ENCODE peak calls at places on chromosomes 11 and 22, in nine cellular contexts. O is K562, S is esophagus muscularis mucosa, K is prostate gland, C is stomach, D is breast epithelium, U is GM12891, H is H1, I is transverse colon. Z is an unnamed sample.

GRCh38 chr11:42870480-42870879 is 441.3 kb upstream of the API5 start:
- DNase-seq in O (no peak), S (no peak), K (no peak), C (no peak), D (no peak), U (no peak), H (no peak), I (no peak), Z (no peak)

GRCh38 chr11:31657091-31657490 is 147.5 kb downstream of the ELP4 start:
- DNase-seq in O (no peak), S (no peak), K (no peak), C (no peak), D (no peak), U (no peak), H (no peak), I (no peak), Z (no peak)

GRCh38 chr22:39363751-39364484 is 14.1 kb downstream of the SYNGR1 start:
- DNase-seq in O (peak; percentile 44), S (no peak), K (no peak), C (no peak), D (no peak), U (no peak), H (no peak), I (no peak), Z (no peak)

GRCh38 chr11:118441770-118442169 is 5.5 kb downstream of the KMT2A start:
- DNase-seq in O (no peak), S (no peak), K (no peak), C (no peak), D (no peak), U (no peak), H (no peak), I (no peak), Z (no peak)

GRCh38 chr22:41625577-41625976 is 4.5 kb downstream of the XRCC6 start:
- DNase-seq in O (no peak), S (no peak), K (no peak), C (no peak), D (no peak), U (no peak), H (no peak), I (no peak), Z (no peak)

GRCh38 chr11:19953909-19954308 is 206.4 kb downstream of the DBX1 start:
- DNase-seq in O (peak; percentile 56), S (no peak), K (no peak), C (no peak), D (no peak), U (no peak), H (no peak), I (no peak), Z (no peak)

GRCh38 chr11:69520186-69520585 is 38.7 kb downstream of the LINC01488 start:
- DNase-seq in O (no peak), S (no peak), K (no peak), C (no peak), D (no peak), U (no peak), H (no peak), I (no peak), Z (no peak)

GRCh38 chr22:46053563-46054090 is 76.7 kb upstream of the WNT7B start:
- DNase-seq in O (no peak), S (no peak), K (peak; percentile 87), C (peak; percentile 84), D (peak; percentile 73), U (peak; percentile 57), H (no peak), I (peak; percentile 84), Z (peak; percentile 62)

GRCh38 chr11:133541331-133542095 is 9.2 kb upstream of the OPCML start:
- DNase-seq in O (no peak), S (no peak), K (no peak), C (no peak), D (no peak), U (no peak), H (peak; percentile 78), I (no peak), Z (no peak)

GRCh38 chr22:46076651-46077339 is 73.5 kb upstream of the PPARA start:
- DNase-seq in O (no peak), S (no peak), K (peak; percentile 44), C (peak; percentile 59), D (peak; percentile 73), U (no peak), H (no peak), I (peak; percentile 28), Z (no peak)

GRCh38 chr11:19670030-19670761 is 42.4 kb upstream of the NAV2 start:
- DNase-seq in O (no peak), S (no peak), K (no peak), C (no peak), D (no peak), U (no peak), H (no peak), I (no peak), Z (no peak)

GRCh38 chr22:32473388-32473952 is 1.1 kb upstream of the FBXO7 start:
- DNase-seq in O (peak; percentile 65), S (peak; percentile 84), K (no peak), C (no peak), D (no peak), U (peak; percentile 32), H (peak; percentile 56), I (peak; percentile 30), Z (peak; percentile 37)

GRCh38 chr11:105937331-105937730 is 84.7 kb downstream of the MSANTD4 start:
- DNase-seq in O (no peak), S (no peak), K (no peak), C (no peak), D (no peak), U (no peak), H (no peak), I (no peak), Z (no peak)

GRCh38 chr11:7168741-7168990 is 79.9 kb downstream of the RBMXL2 start:
- DNase-seq in O (no peak), S (no peak), K (no peak), C (no peak), D (no peak), U (no peak), H (no peak), I (no peak), Z (no peak)

GRCh38 chr11:111157571-111157970 is 88.0 kb upstream of the POU2AF2 start:
- DNase-seq in O (no peak), S (no peak), K (no peak), C (no peak), D (no peak), U (no peak), H (no peak), I (no peak), Z (no peak)

GRCh38 chr11:406796-407650 is 7.8 kb downstream of the SIGIRR start:
- DNase-seq in O (peak; percentile 95), S (peak; percentile 95), K (peak; percentile 61), C (peak; percentile 78), D (peak; percentile 64), U (peak; percentile 98), H (peak; percentile 88), I (peak; percentile 89), Z (peak; percentile 94)
- TF ChIP-seq POLR2A in O (peak; percentile 71), S (no peak), K (peak; percentile 18), C (no peak), D (no peak), U (no peak), H (no peak), I (peak; percentile 35), Z (no peak)

DNA sequence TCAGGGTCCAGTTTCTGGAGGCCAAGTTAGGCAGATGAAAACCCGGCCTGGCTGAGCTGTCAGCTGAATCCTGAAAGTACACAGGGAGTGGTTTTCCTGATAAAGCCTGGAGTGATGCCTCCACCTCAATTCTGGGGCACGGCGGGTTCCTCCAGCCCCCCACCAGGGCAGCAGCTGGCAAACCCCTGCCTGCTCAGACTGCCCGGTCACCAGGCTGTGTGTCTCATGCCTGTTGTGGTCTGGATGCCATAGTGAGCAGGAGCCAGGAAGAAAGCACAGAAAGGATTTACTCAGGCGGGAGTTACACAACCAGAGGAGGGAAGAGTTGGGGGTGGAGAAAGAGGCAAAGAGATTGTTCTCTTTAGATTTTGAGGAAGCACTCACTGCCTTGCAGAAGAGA is 119.9 kb upstream of the RASSF10 start:
- DNase-seq in O (no peak), S (no peak), K (no peak), C (no peak), D (peak; percentile 45), U (no peak), H (no peak), I (no peak), Z (no peak)
- TF ChIP-seq POLR2AphosphoS5 in O (no peak), S (no peak), K (no peak), C (peak; percentile 69), D (no peak), U (no peak), H (no peak), I (no peak), Z (no peak)

DNA sequence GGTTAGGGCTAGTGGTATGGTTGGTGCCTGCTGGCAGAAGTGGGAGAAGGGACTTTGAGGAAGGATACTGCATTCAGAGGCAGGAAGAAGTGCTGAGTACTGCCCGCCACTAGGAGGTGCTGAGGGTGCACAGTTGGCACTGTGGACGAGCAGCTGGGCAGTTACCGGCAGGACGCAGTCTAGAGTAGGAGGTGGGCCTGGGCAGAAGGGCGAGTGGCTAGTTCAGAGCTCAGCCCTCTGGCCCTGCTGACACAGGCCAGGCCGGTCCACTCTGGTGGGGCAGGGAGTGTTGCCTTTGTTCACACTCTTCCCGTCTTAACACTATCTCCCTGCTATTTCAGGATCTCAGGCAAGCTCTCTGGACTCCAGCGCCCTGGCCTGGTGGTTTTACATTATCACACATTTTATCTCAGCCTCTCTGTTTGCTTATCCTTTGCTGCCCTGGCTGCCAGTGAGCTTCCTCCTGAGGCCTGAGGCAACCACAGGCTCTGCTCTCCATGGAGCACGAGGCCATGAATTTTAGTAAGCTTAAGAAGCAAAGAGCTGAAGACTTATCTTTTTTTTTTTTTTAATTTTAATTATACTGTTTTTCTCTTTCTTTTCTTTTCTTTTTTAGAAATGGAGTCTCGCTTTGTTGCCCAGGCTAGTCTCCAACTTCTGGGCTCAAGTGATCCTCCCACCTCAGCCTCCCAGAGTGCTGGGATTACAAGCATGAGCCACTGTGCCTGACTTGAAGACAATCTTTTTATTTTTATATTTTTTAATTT is 26.9 kb downstream of the SNAP29 start:
- DNase-seq in O (peak; percentile 97), S (peak; percentile 93), K (peak; percentile 87), C (peak; percentile 83), D (peak; percentile 59), U (peak; percentile 71), H (peak; percentile 90), I (peak; percentile 90), Z (peak; percentile 51)
- TF ChIP-seq POLR2A in O (no peak), S (no peak), K (no peak), C (no peak), D (no peak), U (no peak), H (no peak), I (peak; percentile 49), Z (no peak)

GRCh38 chr22:19183216-19183615 is 4.7 kb upstream of the SLC25A1 start:
- DNase-seq in O (no peak), S (no peak), K (no peak), C (no peak), D (no peak), U (no peak), H (no peak), I (no peak), Z (no peak)

GRCh38 chr22:19180234-19180633 is 1.7 kb upstream of the SLC25A1 start:
- DNase-seq in O (no peak), S (no peak), K (no peak), C (no peak), D (no peak), U (no peak), H (no peak), I (no peak), Z (no peak)

GRCh38 chr22:19182472-19183157 is 4.1 kb upstream of the SLC25A1 start:
- DNase-seq in O (peak; percentile 42), S (no peak), K (no peak), C (no peak), D (no peak), U (no peak), H (no peak), I (no peak), Z (no peak)

GRCh38 chr22:19180740-19181410 is 2.3 kb upstream of the SLC25A1 start:
- DNase-seq in O (no peak), S (no peak), K (no peak), C (no peak), D (no peak), U (no peak), H (no peak), I (no peak), Z (no peak)

GRCh38 chr22:19181786-19182471 is 3.4 kb upstream of the SLC25A1 start:
- DNase-seq in O (no peak), S (no peak), K (no peak), C (no peak), D (no peak), U (no peak), H (no peak), I (no peak), Z (no peak)
- TF ChIP-seq POLR2AphosphoS5 in O (no peak), S (no peak), K (no peak), C (no peak), D (no peak), U (no peak), H (no peak), I (no peak), Z (no peak)